ENCODE peak calls at places on chromosomes 6 and 20, in eight cellular contexts. One of them, this sample, is unnamed.
A peak's percentile ranks its signal among the peaks of the same experiment; 100 is the strongest.

GRCh38 chr20:43385914-43386313 is 71.8 kb upstream of the SRSF6 start:
- DNase-seq in testis: no peak
- DNase-seq in GM12865: no peak
- DNase-seq in ascending aorta: no peak
- DNase-seq in GM13977: no peak
- DNase-seq in A549: no peak
- DNase-seq in astrocyte of the spinal cord: no peak
- DNase-seq in HL-60: no peak
- DNase-seq in this sample: no peak

GRCh38 chr6:43814111-43814510 is 44.1 kb downstream of the VEGFA start:
- DNase-seq in A549: no peak
- DNase-seq in astrocyte of the spinal cord: no peak
- DNase-seq in GM12865: no peak
- DNase-seq in ascending aorta: no peak
- DNase-seq in GM13977: no peak
- DNase-seq in testis: no peak
- DNase-seq in HL-60: no peak
- DNase-seq in this sample: no peak

GRCh38 chr20:59515906-59516209 is 88.5 kb upstream of the PHACTR3 start:
- DNase-seq in astrocyte of the spinal cord: no peak
- DNase-seq in ascending aorta: no peak
- DNase-seq in GM13977: no peak
- DNase-seq in HL-60: no peak
- DNase-seq in GM12865: no peak
- DNase-seq in testis: no peak
- DNase-seq in A549: no peak
- DNase-seq in this sample: no peak

GRCh38 chr6:11714116-11714797 is 64.3 kb downstream of the ADTRP start:
- DNase-seq in HL-60: no peak
- DNase-seq in A549: no peak
- DNase-seq in GM13977: peak; percentile 52
- DNase-seq in GM12865: peak; percentile 79
- DNase-seq in testis: no peak
- DNase-seq in astrocyte of the spinal cord: no peak
- DNase-seq in ascending aorta: no peak
- DNase-seq in this sample: no peak

GRCh38 chr20:16206817-16207216 is 366.4 kb downstream of the KIF16B start:
- DNase-seq in astrocyte of the spinal cord: no peak
- DNase-seq in GM13977: no peak
- DNase-seq in testis: no peak
- DNase-seq in ascending aorta: no peak
- DNase-seq in A549: no peak
- DNase-seq in HL-60: no peak
- DNase-seq in GM12865: no peak
- DNase-seq in this sample: no peak

GRCh38 chr6:166772518-166772917 is 145.5 kb upstream of the RPS6KA2 start:
- DNase-seq in GM13977: no peak
- DNase-seq in HL-60: no peak
- DNase-seq in A549: no peak
- DNase-seq in GM12865: no peak
- DNase-seq in ascending aorta: no peak
- DNase-seq in testis: no peak
- DNase-seq in astrocyte of the spinal cord: no peak
- DNase-seq in this sample: no peak

GRCh38 chr6:144158133-144158532 is 7.8 kb downstream of the STX11 start:
- DNase-seq in testis: peak; percentile 61
- DNase-seq in ascending aorta: no peak
- DNase-seq in A549: peak; percentile 21
- DNase-seq in GM12865: no peak
- DNase-seq in GM13977: no peak
- DNase-seq in astrocyte of the spinal cord: peak; percentile 79
- DNase-seq in HL-60: no peak
- DNase-seq in this sample: peak; percentile 92

GRCh38 chr20:31731321-31731717 is 7.8 kb upstream of the TPX2 start:
- DNase-seq in astrocyte of the spinal cord: no peak
- DNase-seq in A549: no peak
- DNase-seq in HL-60: no peak
- DNase-seq in GM13977: no peak
- DNase-seq in testis: no peak
- DNase-seq in GM12865: no peak
- DNase-seq in ascending aorta: no peak
- DNase-seq in this sample: no peak

GRCh38 chr6:11700118-11700718 is 78.4 kb downstream of the ADTRP start:
- DNase-seq in testis: no peak
- DNase-seq in HL-60: peak; percentile 23
- DNase-seq in A549: peak; percentile 54
- DNase-seq in GM12865: peak; percentile 72
- DNase-seq in astrocyte of the spinal cord: peak; percentile 76
- DNase-seq in ascending aorta: no peak
- DNase-seq in GM13977: no peak
- DNase-seq in this sample: peak; percentile 81

DNA sequence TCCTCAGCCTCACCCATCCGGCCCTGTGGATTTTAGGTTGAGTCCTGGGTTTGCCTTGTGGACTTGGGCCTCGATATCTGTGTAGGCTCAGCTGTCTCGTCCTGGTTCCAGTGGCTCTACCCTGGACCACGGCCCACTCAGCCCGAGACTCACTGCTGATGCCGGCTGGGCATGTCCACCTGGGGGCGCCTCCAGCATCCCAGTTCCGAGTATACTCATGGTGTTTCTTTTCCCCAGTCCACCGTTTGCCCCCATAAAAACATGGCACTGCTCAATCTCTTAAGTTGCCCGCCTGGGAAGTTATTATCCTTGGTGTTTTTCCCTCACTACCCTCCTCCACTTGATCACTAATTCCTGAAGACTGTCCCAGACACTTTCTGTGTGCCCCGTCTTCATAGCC is 99.1 kb downstream of the ARID1B start:
- DNase-seq in ascending aorta: no peak
- DNase-seq in GM13977: no peak
- DNase-seq in HL-60: no peak
- DNase-seq in GM12865: no peak
- DNase-seq in A549: no peak
- DNase-seq in astrocyte of the spinal cord: no peak
- DNase-seq in testis: no peak
- DNase-seq in this sample: no peak
- TF ChIP-seq CTCF in ascending aorta: no peak
- TF ChIP-seq CTCF in GM13977: peak; percentile 38
- TF ChIP-seq CTCF in HL-60: no peak
- TF ChIP-seq CTCF in GM12865: peak; percentile 18
- TF ChIP-seq CTCF in A549: no peak
- TF ChIP-seq CTCF in astrocyte of the spinal cord: peak; percentile 45
- TF ChIP-seq CTCF in testis: no peak
- TF ChIP-seq CTCF in this sample: peak; percentile 61

GRCh38 chr20:25352746-25353145 is 37.9 kb downstream of the ABHD12 start:
- DNase-seq in GM13977: no peak
- DNase-seq in GM12865: no peak
- DNase-seq in astrocyte of the spinal cord: no peak
- DNase-seq in HL-60: no peak
- DNase-seq in testis: no peak
- DNase-seq in A549: no peak
- DNase-seq in ascending aorta: no peak
- DNase-seq in this sample: no peak

GRCh38 chr20:25355866-25356265 is 34.8 kb downstream of the ABHD12 start:
- DNase-seq in testis: no peak
- DNase-seq in GM12865: no peak
- DNase-seq in HL-60: no peak
- DNase-seq in ascending aorta: no peak
- DNase-seq in astrocyte of the spinal cord: no peak
- DNase-seq in A549: no peak
- DNase-seq in GM13977: no peak
- DNase-seq in this sample: no peak

GRCh38 chr20:25353754-25354705 is 36.6 kb downstream of the ABHD12 start:
- DNase-seq in GM13977: no peak
- DNase-seq in testis: no peak
- DNase-seq in HL-60: no peak
- DNase-seq in astrocyte of the spinal cord: no peak
- DNase-seq in ascending aorta: no peak
- DNase-seq in A549: no peak
- DNase-seq in GM12865: no peak
- DNase-seq in this sample: no peak

GRCh38 chr20:25355191-25355590 is 35.4 kb downstream of the ABHD12 start:
- DNase-seq in testis: no peak
- DNase-seq in ascending aorta: no peak
- DNase-seq in A549: no peak
- DNase-seq in GM13977: no peak
- DNase-seq in GM12865: no peak
- DNase-seq in astrocyte of the spinal cord: no peak
- DNase-seq in HL-60: no peak
- DNase-seq in this sample: no peak

GRCh38 chr20:25353368-25353753 is 37.3 kb downstream of the ABHD12 start:
- DNase-seq in ascending aorta: no peak
- DNase-seq in HL-60: no peak
- DNase-seq in GM13977: no peak
- DNase-seq in astrocyte of the spinal cord: no peak
- DNase-seq in A549: no peak
- DNase-seq in GM12865: no peak
- DNase-seq in testis: no peak
- DNase-seq in this sample: no peak
- TF ChIP-seq CTCF in ascending aorta: no peak
- TF ChIP-seq CTCF in HL-60: no peak
- TF ChIP-seq CTCF in GM13977: no peak
- TF ChIP-seq CTCF in astrocyte of the spinal cord: no peak
- TF ChIP-seq CTCF in A549: no peak
- TF ChIP-seq CTCF in GM12865: no peak
- TF ChIP-seq CTCF in testis: no peak
- TF ChIP-seq CTCF in this sample: no peak

DNA sequence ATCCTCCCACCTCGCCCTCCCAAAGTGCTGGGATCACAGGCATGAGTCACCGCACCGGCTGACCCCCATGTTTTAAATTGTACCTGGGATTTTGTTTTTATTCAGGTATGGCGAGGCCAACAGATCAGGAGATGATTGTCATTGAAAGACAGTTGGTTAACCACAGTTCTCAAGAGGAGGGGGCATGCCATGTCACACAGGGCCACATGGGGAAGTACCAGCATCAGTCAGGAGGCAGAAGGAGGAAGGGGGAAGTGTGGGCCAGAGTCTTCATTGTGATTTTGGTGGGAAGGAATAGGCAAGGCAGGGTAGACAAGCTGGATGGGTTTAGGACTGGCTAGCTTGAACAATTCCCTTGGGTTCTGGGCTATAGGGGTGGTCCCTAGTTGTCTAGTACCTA is 9.9 kb upstream of the MMP9 start:
- DNase-seq in astrocyte of the spinal cord: no peak
- DNase-seq in testis: no peak
- DNase-seq in GM12865: no peak
- DNase-seq in ascending aorta: no peak
- DNase-seq in GM13977: no peak
- DNase-seq in HL-60: peak; percentile 88
- DNase-seq in A549: no peak
- DNase-seq in this sample: no peak
- TF ChIP-seq CTCF in astrocyte of the spinal cord: no peak
- TF ChIP-seq CTCF in testis: no peak
- TF ChIP-seq CTCF in GM12865: no peak
- TF ChIP-seq CTCF in ascending aorta: no peak
- TF ChIP-seq CTCF in GM13977: no peak
- TF ChIP-seq CTCF in HL-60: no peak
- TF ChIP-seq CTCF in A549: no peak
- TF ChIP-seq CTCF in this sample: no peak

GRCh38 chr6:36272234-36272633 is 2.4 kb downstream of the PNPLA1 start:
- DNase-seq in testis: no peak
- DNase-seq in A549: no peak
- DNase-seq in HL-60: no peak
- DNase-seq in ascending aorta: peak; percentile 33
- DNase-seq in GM13977: no peak
- DNase-seq in astrocyte of the spinal cord: no peak
- DNase-seq in GM12865: no peak
- DNase-seq in this sample: no peak
- TF ChIP-seq CTCF in testis: no peak
- TF ChIP-seq CTCF in A549: no peak
- TF ChIP-seq CTCF in HL-60: no peak
- TF ChIP-seq CTCF in ascending aorta: no peak
- TF ChIP-seq CTCF in GM13977: no peak
- TF ChIP-seq CTCF in astrocyte of the spinal cord: no peak
- TF ChIP-seq CTCF in GM12865: no peak
- TF ChIP-seq CTCF in this sample: no peak

DNA sequence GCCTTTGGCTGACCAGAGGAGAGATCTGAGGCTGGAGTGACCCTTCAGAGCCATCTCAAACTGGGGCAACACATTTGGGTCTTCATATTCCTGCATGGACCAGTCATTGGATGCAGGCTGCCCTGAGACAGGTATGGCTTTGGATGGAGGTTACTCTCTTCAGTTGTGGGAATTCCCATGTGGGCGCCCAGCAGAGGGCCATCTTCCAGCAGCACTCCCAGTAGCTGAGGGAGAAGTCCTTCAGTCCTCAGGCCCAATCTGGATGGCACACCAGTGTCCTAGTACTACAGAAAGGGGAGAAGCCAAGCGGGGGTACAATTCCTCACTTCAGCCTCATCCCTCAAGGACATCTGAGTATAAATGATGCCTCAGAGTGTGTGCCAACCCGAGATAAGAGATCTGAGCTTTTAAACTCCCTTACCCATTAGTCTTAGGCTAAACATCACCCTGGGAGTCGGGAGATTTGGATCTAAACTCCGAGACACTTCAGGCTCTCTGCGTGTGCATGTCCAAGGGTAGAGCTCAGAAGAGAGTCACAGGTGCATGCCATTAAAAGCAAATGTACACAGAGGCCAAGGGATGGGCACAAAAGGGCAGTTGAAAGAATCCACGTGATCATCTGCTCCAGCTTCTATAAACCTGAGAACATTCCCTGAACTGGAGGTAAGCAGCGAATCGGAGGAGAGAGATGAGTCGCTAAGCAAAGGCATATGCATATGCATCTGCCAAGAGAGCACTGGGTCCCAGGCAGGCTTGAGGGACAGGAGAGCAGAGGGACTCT is 204.6 kb downstream of the CD83 start:
- DNase-seq in HL-60: no peak
- DNase-seq in testis: peak; percentile 50
- DNase-seq in ascending aorta: no peak
- DNase-seq in A549: peak; percentile 12
- DNase-seq in GM13977: no peak
- DNase-seq in GM12865: no peak
- DNase-seq in astrocyte of the spinal cord: no peak
- DNase-seq in this sample: peak; percentile 7
- TF ChIP-seq CTCF in HL-60: no peak
- TF ChIP-seq CTCF in testis: no peak
- TF ChIP-seq CTCF in ascending aorta: no peak
- TF ChIP-seq CTCF in A549: no peak
- TF ChIP-seq CTCF in GM13977: no peak
- TF ChIP-seq CTCF in GM12865: no peak
- TF ChIP-seq CTCF in astrocyte of the spinal cord: no peak
- TF ChIP-seq CTCF in this sample: peak; percentile 28

GRCh38 chr6:13526718-13527668 is 39.6 kb upstream of the GFOD1 start:
- DNase-seq in astrocyte of the spinal cord: no peak
- DNase-seq in GM13977: peak; percentile 49
- DNase-seq in ascending aorta: no peak
- DNase-seq in A549: no peak
- DNase-seq in testis: no peak
- DNase-seq in GM12865: peak; percentile 83
- DNase-seq in HL-60: peak; percentile 84
- DNase-seq in this sample: no peak
- TF ChIP-seq CTCF in astrocyte of the spinal cord: no peak
- TF ChIP-seq CTCF in GM13977: no peak
- TF ChIP-seq CTCF in ascending aorta: no peak
- TF ChIP-seq CTCF in A549: no peak
- TF ChIP-seq CTCF in testis: no peak
- TF ChIP-seq CTCF in GM12865: no peak
- TF ChIP-seq CTCF in HL-60: no peak
- TF ChIP-seq CTCF in this sample: no peak